ENCODE peak calls at places on chromosomes 12 and 14, in nine cellular contexts. J is uterus; Z is dorsolateral prefrontal cortex; V is CD8-positive, alpha-beta T cell; G is RWPE2; P is ovary; R is AG04450; H is neuronal stem cell; U is GM23338. I is an unnamed sample. For H3K27me3, the result is how much of the 10 kb centered on the place peaks cover.

GRCh38 chr14:92560106-92560865 is 46.7 kb downstream of the RIN3 start:
- DNase-seq in P (no peak), H (no peak), U (no peak), Z (no peak), J (no peak), G (no peak), R (no peak), V (no peak), I (peak)

GRCh38 chr12:3680919-3681594 is 71.9 kb downstream of the CRACR2A start:
- DNase-seq in J (peak), G (no peak), R (no peak), H (no peak), V (no peak), Z (no peak), U (no peak), P (peak), I (peak)

GRCh38 chr12:85574291-85574690 is 261.9 kb downstream of the RASSF9 start:
- DNase-seq in H (no peak), U (no peak), J (no peak), V (no peak), G (no peak), Z (no peak), R (no peak), P (no peak), I (no peak)

GRCh38 chr14:22900088-22900799 is 17.2 kb downstream of the REM2 start:
- DNase-seq in H (peak), R (peak), G (no peak), J (no peak), P (no peak), Z (no peak), U (peak), V (no peak), I (peak)

GRCh38 chr12:40647651-40648050 is 44.6 kb upstream of the CNTN1 start:
- DNase-seq in H (no peak), V (no peak), Z (no peak), P (no peak), J (no peak), U (no peak), R (no peak), G (no peak), I (no peak)

GRCh38 chr14:55891692-55892091 is 226.5 kb upstream of the PELI2 start:
- DNase-seq in J (no peak), V (no peak), G (no peak), H (no peak), U (peak), P (no peak), Z (no peak), R (no peak), I (no peak)

GRCh38 chr14:23057757-23058653 is 685 bp upstream of the CDH24 start:
- DNase-seq in H (peak), P (peak), Z (peak), G (peak), J (peak), R (peak), V (peak), U (peak), I (peak)

GRCh38 chr12:12445882-12446181 is 89.0 kb downstream of the BORCS5 start:
- DNase-seq in H (no peak), J (no peak), U (no peak), P (no peak), V (no peak), R (no peak), Z (no peak), G (no peak), I (no peak)

GRCh38 chr12:80472912-80473500 is 29.0 kb downstream of the PTPRQ start:
- DNase-seq in U (peak), J (no peak), H (peak), P (no peak), G (no peak), R (peak), Z (no peak), V (no peak), I (peak)

GRCh38 chr14:31194095-31194494 is 13.5 kb downstream of the HECTD1 start:
- DNase-seq in Z (no peak), G (no peak), J (no peak), H (no peak), R (no peak), P (no peak), V (no peak), U (no peak), I (no peak)

GRCh38 chr12:99985129-99985570 is 414 bp upstream of the ANKS1B start:
- DNase-seq in R (no peak), V (no peak), G (no peak), P (no peak), J (no peak), Z (no peak), H (no peak), U (no peak), I (no peak)

DNA sequence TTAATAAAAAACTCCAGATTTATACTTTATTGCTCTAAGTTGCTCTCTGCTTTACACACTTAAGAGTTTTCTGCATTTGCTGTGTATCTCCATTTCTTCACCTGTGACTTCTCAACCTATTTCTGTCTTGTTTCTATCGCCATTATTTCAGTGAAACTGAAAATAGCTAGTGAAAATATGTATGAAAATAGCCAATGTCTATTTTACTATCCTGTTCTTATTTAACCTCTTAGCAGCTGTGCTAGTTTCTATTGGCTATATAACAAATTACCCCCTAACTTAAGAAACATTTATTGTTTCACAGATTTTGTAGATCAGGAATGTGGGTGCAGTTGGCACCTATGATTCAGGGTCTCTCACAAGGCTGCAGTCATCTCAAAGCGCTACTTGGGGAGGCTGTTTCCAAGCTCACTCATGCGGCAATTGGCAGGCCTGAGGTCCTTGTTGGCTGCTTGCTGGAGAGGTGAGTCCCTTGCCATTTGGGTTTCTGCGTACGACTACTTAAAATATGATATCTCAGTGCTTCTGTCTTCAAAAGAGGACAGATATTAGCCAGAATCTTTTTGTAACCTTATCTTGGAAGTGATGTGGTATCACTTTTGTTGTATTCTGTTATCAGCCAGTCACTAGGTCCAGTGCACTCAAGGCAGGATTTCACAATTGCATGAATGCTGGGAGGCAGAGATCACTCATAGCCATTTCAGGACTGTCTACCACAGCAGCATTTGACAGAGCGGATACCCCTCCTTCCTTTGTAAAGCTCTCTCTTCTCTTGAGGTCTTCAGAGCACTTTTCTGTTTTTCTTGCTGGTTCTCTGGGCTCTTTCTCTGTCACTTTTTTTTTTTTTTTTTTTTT is 7.2 kb downstream of the ERC1 start:
- DNase-seq in P (no peak), H (no peak), R (no peak), V (no peak), J (no peak), G (no peak), Z (no peak), U (no peak), I (no peak)
- H3K27ac ChIP-seq in P (no peak), H (no peak), R (no peak), V (no peak), J (no peak), G (no peak), Z (no peak), U (no peak), I (no peak)

GRCh38 chr12:32541754-32542374 is 137.2 kb upstream of the DNM1L start:
- DNase-seq in P (no peak), Z (no peak), U (no peak), J (no peak), H (no peak), V (no peak), R (no peak), G (no peak), I (no peak)
- H3K4me3 ChIP-seq in P (no peak), Z (peak), U (no peak), J (no peak), H (no peak), V (no peak), R (no peak), G (no peak), I (no peak)

GRCh38 chr12:63149884-63150254 is 1.1 kb downstream of the AVPR1A start:
- DNase-seq in G (no peak), J (peak), P (no peak), H (peak), U (no peak), V (no peak), R (no peak), Z (no peak), I (no peak)
- H3K27me3 ChIP-seq in G (half or more), J (under half), P (under half), H (under half), U (half or more), V (under half), R (under half), Z (half or more), I (under half)

DNA sequence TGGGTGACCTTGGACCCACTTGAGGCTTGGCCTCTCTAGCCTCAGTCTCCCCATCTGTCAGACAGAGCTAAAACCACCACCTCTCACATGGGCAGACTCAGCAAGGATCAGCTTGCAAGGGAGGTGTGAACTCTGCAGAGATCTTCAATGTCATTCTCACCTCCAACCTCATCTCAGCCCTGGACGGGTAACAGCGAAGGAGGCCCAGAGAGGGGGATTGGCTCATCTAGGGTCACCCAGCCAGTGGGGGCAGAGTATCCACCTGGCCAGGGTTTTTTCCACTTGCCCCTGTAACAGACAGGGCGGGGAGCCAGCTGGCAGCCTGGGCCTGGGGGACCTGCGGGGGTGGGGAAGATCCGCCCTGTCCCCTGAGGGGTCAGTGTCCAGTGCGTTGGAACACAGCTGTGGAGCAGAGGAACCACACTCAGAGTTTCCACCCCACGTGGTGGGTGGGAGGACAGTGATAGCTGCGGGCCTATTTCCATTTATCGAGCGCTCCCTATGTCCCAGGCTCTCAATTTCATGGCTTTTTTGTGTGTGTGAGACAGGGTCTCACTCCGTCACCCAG is 27.4 kb downstream of the DTX1 start:
- DNase-seq in G (no peak), R (no peak), Z (no peak), H (no peak), J (no peak), P (no peak), V (no peak), U (no peak), I (no peak)
- H3K27ac ChIP-seq in G (no peak), R (no peak), Z (no peak), H (no peak), J (no peak), P (no peak), V (no peak), U (no peak), I (no peak)

DNA sequence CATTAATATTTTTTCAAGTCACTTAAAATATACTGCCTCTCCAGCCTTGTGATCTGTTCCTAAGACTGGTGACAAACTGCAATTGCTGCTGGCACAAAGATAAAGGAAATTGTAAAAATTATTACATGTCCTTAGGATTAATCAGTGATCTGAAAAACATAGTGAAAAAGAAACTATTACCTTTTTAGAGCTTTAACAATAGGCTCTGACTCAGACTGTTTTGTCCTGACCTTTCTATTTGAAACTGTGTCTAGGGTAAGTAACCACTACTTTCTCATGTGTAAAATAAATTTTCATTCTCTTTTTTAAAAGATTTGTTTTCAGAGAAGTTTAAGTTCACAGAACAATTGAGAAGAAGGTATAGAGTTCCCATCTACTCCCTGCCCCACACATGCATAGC is 80.4 kb upstream of the CLEC14A start:
- DNase-seq in V (no peak), U (no peak), G (no peak), R (no peak), J (no peak), P (no peak), H (no peak), Z (no peak), I (no peak)
- H3K4me3 ChIP-seq in V (no peak), U (no peak), G (no peak), R (no peak), J (no peak), P (no peak), H (no peak), Z (no peak), I (no peak)

GRCh38 chr14:103273847-103274615 is 60.0 kb upstream of the EIF5 start:
- DNase-seq in P (no peak), V (no peak), J (no peak), R (no peak), Z (no peak), H (no peak), G (no peak), U (peak), I (no peak)

GRCh38 chr14:103267226-103267625 is 66.8 kb upstream of the EIF5 start:
- DNase-seq in P (no peak), V (no peak), U (no peak), J (no peak), G (peak), R (no peak), Z (no peak), H (no peak), I (peak)

GRCh38 chr14:103273145-103273846 is 60.7 kb upstream of the EIF5 start:
- DNase-seq in G (no peak), H (no peak), Z (no peak), P (no peak), U (peak), R (no peak), J (no peak), V (no peak), I (no peak)

GRCh38 chr14:103275000-103275399 is 59.0 kb upstream of the EIF5 start:
- DNase-seq in J (no peak), U (no peak), R (no peak), P (no peak), V (no peak), Z (no peak), G (no peak), H (no peak), I (no peak)

DNA sequence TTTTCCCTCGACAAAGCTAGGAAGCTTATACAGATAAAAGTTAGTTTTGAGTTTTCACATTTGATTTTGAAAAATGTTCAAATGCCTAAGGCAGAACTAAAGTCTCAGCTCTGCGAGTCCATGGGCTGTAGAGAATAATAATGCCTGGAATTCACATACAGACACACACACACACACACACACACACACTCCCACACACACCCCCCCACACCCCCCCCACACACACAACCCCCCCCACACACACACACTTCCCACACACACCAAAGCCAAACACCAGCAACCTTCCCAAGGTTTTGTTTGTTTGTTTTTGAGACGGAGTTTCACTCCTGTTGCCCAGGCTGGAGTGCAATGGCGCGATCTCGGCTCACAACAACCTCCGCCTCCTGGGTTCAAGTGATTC is 62.8 kb upstream of the EIF5 start:
- DNase-seq in Z (no peak), R (no peak), J (no peak), V (no peak), G (no peak), P (no peak), U (no peak), H (no peak), I (no peak)
- H3K27me3 ChIP-seq in Z (under half), R (half or more), J (under half), V (under half), G (under half), P (under half), U (under half), H (under half), I (under half)

DNA sequence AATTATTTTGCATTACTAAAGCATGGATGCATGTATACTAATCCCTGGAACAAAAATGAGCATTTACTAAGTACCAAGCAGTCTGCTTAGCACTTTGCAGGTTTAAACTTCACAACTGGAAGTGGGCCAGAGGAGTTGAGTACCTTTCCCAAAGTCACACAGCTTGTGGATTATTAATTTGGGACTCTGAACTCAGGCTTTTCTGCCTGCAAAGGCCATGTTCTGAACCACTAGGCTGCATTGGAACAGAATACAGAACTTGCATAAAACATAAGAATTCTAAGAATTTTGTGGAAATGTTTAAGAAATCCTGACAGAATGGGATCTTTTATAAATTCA is 132.9 kb upstream of the AMIGO2 start:
- DNase-seq in J (no peak), H (no peak), Z (no peak), P (no peak), R (no peak), G (no peak), U (no peak), V (no peak), I (no peak)
- H3K27ac ChIP-seq in J (no peak), H (no peak), Z (no peak), P (no peak), R (no peak), G (peak), U (no peak), V (peak), I (no peak)

GRCh38 chr12:68813242-68813593 is 5.2 kb downstream of the MDM2 start:
- DNase-seq in J (no peak), Z (no peak), V (no peak), H (no peak), G (no peak), R (no peak), U (no peak), P (no peak), I (no peak)
- H3K4me3 ChIP-seq in J (no peak), Z (no peak), V (no peak), H (peak), G (no peak), R (peak), U (no peak), P (no peak), I (no peak)

GRCh38 chr12:57244306-57244696 is 6.7 kb downstream of the STAC3 start:
- DNase-seq in G (no peak), V (no peak), J (no peak), H (no peak), Z (no peak), U (peak), R (no peak), P (no peak), I (no peak)

GRCh38 chr12:57243521-57244305 is 7.3 kb downstream of the STAC3 start:
- DNase-seq in Z (peak), V (peak), P (peak), G (peak), J (peak), R (no peak), H (no peak), U (peak), I (peak)

GRCh38 chr12:57242329-57242690 is 8.7 kb downstream of the STAC3 start:
- DNase-seq in Z (peak), J (no peak), H (no peak), V (no peak), P (no peak), R (no peak), U (no peak), G (peak), I (no peak)

GRCh38 chr12:57241556-57242310 is 9.3 kb downstream of the STAC3 start:
- DNase-seq in V (no peak), R (no peak), U (peak), G (peak), P (no peak), H (no peak), Z (peak), J (no peak), I (no peak)

DNA sequence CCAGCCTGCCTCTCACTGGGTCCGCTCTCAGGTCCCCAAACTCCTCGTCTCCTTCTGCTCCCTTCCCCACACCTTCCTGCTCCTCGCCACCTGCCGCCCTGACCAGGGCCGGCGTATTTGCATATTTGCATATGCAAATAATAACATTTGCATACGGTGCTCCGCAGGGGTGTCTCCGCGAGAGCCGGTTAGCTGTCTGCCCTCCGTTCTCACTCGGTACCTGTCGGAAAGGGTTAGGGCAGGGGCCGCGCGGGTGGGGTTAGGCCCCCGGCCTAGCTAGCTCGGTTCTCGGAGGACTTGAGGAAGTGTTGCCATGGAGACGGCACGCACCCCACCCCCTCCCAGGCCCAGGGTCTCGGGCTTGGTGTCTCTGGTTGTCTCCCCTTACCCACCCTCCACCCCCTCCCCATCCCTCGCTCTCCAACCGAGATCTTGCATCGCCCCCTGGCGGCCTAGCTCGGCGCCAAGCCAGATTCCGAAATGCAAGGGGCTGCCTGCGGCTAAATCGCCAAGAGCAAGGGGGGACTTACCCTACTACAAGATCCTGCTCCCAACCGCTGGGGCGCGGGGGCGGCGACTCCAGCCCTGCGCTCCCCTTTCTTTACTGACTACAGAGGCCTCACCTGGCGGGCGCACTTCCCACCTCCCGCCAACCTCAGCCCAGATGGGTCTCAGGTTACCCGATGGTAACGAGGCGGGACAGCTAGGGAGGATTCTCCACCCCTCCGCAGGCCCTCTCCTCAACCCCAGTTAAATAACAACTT is 8.1 kb downstream of the STAC3 start:
- DNase-seq in P (peak), V (peak), H (peak), J (no peak), G (peak), R (no peak), Z (peak), U (peak), I (peak)
- H3K27me3 ChIP-seq in P (under half), V (under half), H (under half), J (under half), G (under half), R (under half), Z (under half), U (half or more), I (under half)

GRCh38 chr14:68012861-68013260 is 193.3 kb downstream of the RAD51B start:
- DNase-seq in H (no peak), G (no peak), U (no peak), R (no peak), J (no peak), Z (no peak), P (no peak), V (no peak), I (no peak)

GRCh38 chr14:68014771-68015170 is 195.2 kb downstream of the RAD51B start:
- DNase-seq in H (no peak), V (no peak), P (no peak), Z (no peak), U (no peak), G (no peak), J (no peak), R (no peak), I (no peak)

GRCh38 chr14:68015356-68016242 is 196.0 kb downstream of the RAD51B start:
- DNase-seq in U (no peak), R (no peak), H (no peak), Z (no peak), P (no peak), G (no peak), J (no peak), V (no peak), I (no peak)

GRCh38 chr14:68011629-68012028 is 192.1 kb downstream of the RAD51B start:
- DNase-seq in P (no peak), H (no peak), U (no peak), V (no peak), G (no peak), J (no peak), Z (no peak), R (no peak), I (no peak)

GRCh38 chr14:68013326-68013725 is 193.7 kb downstream of the RAD51B start:
- DNase-seq in U (no peak), J (no peak), Z (no peak), R (no peak), H (no peak), G (no peak), P (no peak), V (no peak), I (no peak)
- H3K27ac ChIP-seq in U (no peak), J (peak), Z (no peak), R (no peak), H (no peak), G (no peak), P (peak), V (no peak), I (no peak)